ENCODE peak calls at places on chromosome 19, in eight cellular contexts. One of them, this sample, is unnamed.

GRCh38 chr19:5171711-5172110 is 168.9 kb downstream of the PTPRS start:
- DNase-seq in heart right ventricle: no peak
- DNase-seq in GM10248: no peak
- DNase-seq in astrocyte of the cerebellum: no peak
- DNase-seq in epithelial cell of esophagus: no peak
- DNase-seq in dorsolateral prefrontal cortex: no peak
- DNase-seq in body of pancreas: no peak
- DNase-seq in uterus: no peak
- DNase-seq in this sample: no peak

GRCh38 chr19:18399008-18399407 is 1.6 kb upstream of the LRRC25 start:
- DNase-seq in heart right ventricle: no peak
- DNase-seq in GM10248: no peak
- DNase-seq in astrocyte of the cerebellum: no peak
- DNase-seq in epithelial cell of esophagus: peak
- DNase-seq in dorsolateral prefrontal cortex: no peak
- DNase-seq in body of pancreas: peak
- DNase-seq in uterus: no peak
- DNase-seq in this sample: peak

GRCh38 chr19:50067575-50067974 is 41.8 kb downstream of the ZNF473 start:
- DNase-seq in heart right ventricle: no peak
- DNase-seq in GM10248: no peak
- DNase-seq in astrocyte of the cerebellum: no peak
- DNase-seq in epithelial cell of esophagus: no peak
- DNase-seq in dorsolateral prefrontal cortex: no peak
- DNase-seq in body of pancreas: no peak
- DNase-seq in uterus: no peak
- DNase-seq in this sample: no peak

GRCh38 chr19:11754663-11755062 is 12.1 kb upstream of the ZNF441 start:
- DNase-seq in heart right ventricle: no peak
- DNase-seq in GM10248: no peak
- DNase-seq in astrocyte of the cerebellum: no peak
- DNase-seq in epithelial cell of esophagus: peak
- DNase-seq in dorsolateral prefrontal cortex: no peak
- DNase-seq in body of pancreas: no peak
- DNase-seq in uterus: no peak
- DNase-seq in this sample: no peak

GRCh38 chr19:5955638-5955935 is 22.4 kb downstream of the RANBP3 start:
- DNase-seq in heart right ventricle: no peak
- DNase-seq in GM10248: no peak
- DNase-seq in astrocyte of the cerebellum: peak
- DNase-seq in epithelial cell of esophagus: no peak
- DNase-seq in dorsolateral prefrontal cortex: no peak
- DNase-seq in body of pancreas: no peak
- DNase-seq in uterus: no peak
- DNase-seq in this sample: peak

GRCh38 chr19:34314437-34315313 is 50.3 kb upstream of the GPI start:
- DNase-seq in heart right ventricle: no peak
- DNase-seq in GM10248: no peak
- DNase-seq in astrocyte of the cerebellum: no peak
- DNase-seq in epithelial cell of esophagus: no peak
- DNase-seq in dorsolateral prefrontal cortex: no peak
- DNase-seq in body of pancreas: no peak
- DNase-seq in uterus: no peak
- DNase-seq in this sample: no peak

GRCh38 chr19:55389386-55390317 is 3.9 kb downstream of the RPL28 start:
- DNase-seq in heart right ventricle: no peak
- DNase-seq in GM10248: no peak
- DNase-seq in astrocyte of the cerebellum: no peak
- DNase-seq in epithelial cell of esophagus: no peak
- DNase-seq in dorsolateral prefrontal cortex: no peak
- DNase-seq in body of pancreas: no peak
- DNase-seq in uterus: no peak
- DNase-seq in this sample: no peak

GRCh38 chr19:18401580-18402112 is 4.2 kb upstream of the LRRC25 start:
- DNase-seq in heart right ventricle: peak
- DNase-seq in GM10248: peak
- DNase-seq in astrocyte of the cerebellum: no peak
- DNase-seq in epithelial cell of esophagus: peak
- DNase-seq in dorsolateral prefrontal cortex: no peak
- DNase-seq in body of pancreas: peak
- DNase-seq in uterus: no peak
- DNase-seq in this sample: peak

GRCh38 chr19:9362905-9363304 is at the start of gene ZNF177:
- DNase-seq in heart right ventricle: no peak
- DNase-seq in GM10248: no peak
- DNase-seq in astrocyte of the cerebellum: no peak
- DNase-seq in epithelial cell of esophagus: no peak
- DNase-seq in dorsolateral prefrontal cortex: no peak
- DNase-seq in body of pancreas: no peak
- DNase-seq in uterus: no peak
- DNase-seq in this sample: peak

GRCh38 chr19:15252398-15253018 is 20.3 kb upstream of the EPHX3 start:
- DNase-seq in heart right ventricle: no peak
- DNase-seq in GM10248: no peak
- DNase-seq in astrocyte of the cerebellum: no peak
- DNase-seq in epithelial cell of esophagus: peak
- DNase-seq in dorsolateral prefrontal cortex: no peak
- DNase-seq in body of pancreas: no peak
- DNase-seq in uterus: peak
- DNase-seq in this sample: peak

GRCh38 chr19:10009269-10009665 is 1.0 kb downstream of the COL5A3 start:
- DNase-seq in heart right ventricle: peak
- DNase-seq in GM10248: peak
- DNase-seq in astrocyte of the cerebellum: no peak
- DNase-seq in epithelial cell of esophagus: no peak
- DNase-seq in dorsolateral prefrontal cortex: no peak
- DNase-seq in body of pancreas: peak
- DNase-seq in uterus: peak
- DNase-seq in this sample: peak

GRCh38 chr19:12052057-12052570 is 647 bp downstream of the ZNF878 start:
- DNase-seq in heart right ventricle: no peak
- DNase-seq in GM10248: no peak
- DNase-seq in astrocyte of the cerebellum: no peak
- DNase-seq in epithelial cell of esophagus: peak
- DNase-seq in dorsolateral prefrontal cortex: no peak
- DNase-seq in body of pancreas: peak
- DNase-seq in uterus: no peak
- DNase-seq in this sample: no peak

GRCh38 chr19:14670408-14670807 is 4.2 kb downstream of the ADGRE3 start:
- DNase-seq in heart right ventricle: no peak
- DNase-seq in GM10248: no peak
- DNase-seq in astrocyte of the cerebellum: no peak
- DNase-seq in epithelial cell of esophagus: no peak
- DNase-seq in dorsolateral prefrontal cortex: no peak
- DNase-seq in body of pancreas: no peak
- DNase-seq in uterus: no peak
- DNase-seq in this sample: no peak

GRCh38 chr19:11482384-11483050 is 1.7 kb upstream of the ELAVL3 start:
- DNase-seq in heart right ventricle: peak
- DNase-seq in GM10248: peak
- DNase-seq in astrocyte of the cerebellum: no peak
- DNase-seq in epithelial cell of esophagus: peak
- DNase-seq in dorsolateral prefrontal cortex: peak
- DNase-seq in body of pancreas: peak
- DNase-seq in uterus: peak
- DNase-seq in this sample: peak

GRCh38 chr19:11027381-11027780 is 61.9 kb upstream of the LDLR start:
- DNase-seq in heart right ventricle: no peak
- DNase-seq in GM10248: no peak
- DNase-seq in astrocyte of the cerebellum: no peak
- DNase-seq in epithelial cell of esophagus: no peak
- DNase-seq in dorsolateral prefrontal cortex: no peak
- DNase-seq in body of pancreas: no peak
- DNase-seq in uterus: no peak
- DNase-seq in this sample: no peak

DNA sequence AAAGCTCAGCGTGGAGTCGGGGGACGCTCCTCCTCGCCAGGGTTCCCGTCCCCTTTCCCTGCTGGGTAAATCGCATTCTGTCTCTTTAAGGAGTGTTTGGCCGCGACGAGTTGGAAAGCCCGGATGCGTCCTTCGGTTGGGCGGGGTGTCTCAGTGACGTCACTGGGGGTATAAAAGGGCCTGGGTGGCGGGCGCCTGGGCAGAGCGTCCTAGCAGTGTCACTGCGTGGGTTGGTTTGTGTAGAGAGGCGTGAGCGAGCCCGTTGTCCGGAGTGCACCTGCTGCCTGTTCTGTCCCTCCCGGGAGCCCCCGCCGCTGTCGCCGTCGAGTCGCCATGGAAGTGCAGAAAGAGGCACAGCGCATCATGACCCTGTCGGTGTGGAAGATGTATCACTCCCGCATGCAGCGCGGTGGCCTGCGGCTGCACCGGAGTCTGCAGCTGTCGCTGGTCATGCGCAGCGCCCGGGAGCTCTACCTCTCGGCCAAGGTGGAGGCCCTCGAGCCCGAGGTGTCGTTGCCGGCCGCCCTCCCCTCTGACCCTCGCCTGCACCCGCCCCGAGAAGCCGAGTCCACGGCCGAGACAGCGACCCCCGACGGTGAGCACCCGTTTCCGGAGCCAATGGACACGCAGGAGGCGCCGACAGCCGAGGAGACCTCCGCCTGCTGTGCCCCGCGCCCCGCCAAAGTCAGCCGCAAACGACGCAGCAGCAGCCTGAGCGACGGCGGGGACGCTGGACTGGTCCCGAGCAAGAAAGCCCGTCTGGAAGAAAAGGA is 2.8 kb downstream of the IER2 start:
- DNase-seq in heart right ventricle: peak
- DNase-seq in GM10248: peak
- DNase-seq in astrocyte of the cerebellum: peak
- DNase-seq in epithelial cell of esophagus: peak
- DNase-seq in dorsolateral prefrontal cortex: peak
- DNase-seq in body of pancreas: peak
- DNase-seq in uterus: peak
- DNase-seq in this sample: peak
- TF ChIP-seq CTCF in heart right ventricle: peak
- TF ChIP-seq CTCF in GM10248: peak
- TF ChIP-seq CTCF in astrocyte of the cerebellum: no peak
- TF ChIP-seq CTCF in epithelial cell of esophagus: no peak
- TF ChIP-seq CTCF in dorsolateral prefrontal cortex: peak
- TF ChIP-seq CTCF in body of pancreas: no peak
- TF ChIP-seq CTCF in uterus: peak
- TF ChIP-seq CTCF in this sample: peak

GRCh38 chr19:28862238-28862637 is 350.7 kb downstream of the UQCRFS1 start:
- DNase-seq in heart right ventricle: no peak
- DNase-seq in GM10248: no peak
- DNase-seq in astrocyte of the cerebellum: no peak
- DNase-seq in epithelial cell of esophagus: no peak
- DNase-seq in dorsolateral prefrontal cortex: no peak
- DNase-seq in body of pancreas: no peak
- DNase-seq in uterus: no peak
- DNase-seq in this sample: no peak
- TF ChIP-seq CTCF in heart right ventricle: no peak
- TF ChIP-seq CTCF in GM10248: no peak
- TF ChIP-seq CTCF in astrocyte of the cerebellum: no peak
- TF ChIP-seq CTCF in epithelial cell of esophagus: no peak
- TF ChIP-seq CTCF in dorsolateral prefrontal cortex: no peak
- TF ChIP-seq CTCF in body of pancreas: no peak
- TF ChIP-seq CTCF in uterus: no peak
- TF ChIP-seq CTCF in this sample: no peak

GRCh38 chr19:42295342-42295741 is 6.6 kb upstream of the PRR19 start:
- DNase-seq in heart right ventricle: no peak
- DNase-seq in GM10248: no peak
- DNase-seq in astrocyte of the cerebellum: no peak
- DNase-seq in epithelial cell of esophagus: no peak
- DNase-seq in dorsolateral prefrontal cortex: no peak
- DNase-seq in body of pancreas: no peak
- DNase-seq in uterus: no peak
- DNase-seq in this sample: no peak

GRCh38 chr19:42297034-42297433 is 4.9 kb upstream of the PRR19 start:
- DNase-seq in heart right ventricle: no peak
- DNase-seq in GM10248: no peak
- DNase-seq in astrocyte of the cerebellum: no peak
- DNase-seq in epithelial cell of esophagus: no peak
- DNase-seq in dorsolateral prefrontal cortex: no peak
- DNase-seq in body of pancreas: no peak
- DNase-seq in uterus: no peak
- DNase-seq in this sample: no peak

GRCh38 chr19:42294471-42295137 is 7.3 kb upstream of the PRR19 start:
- DNase-seq in heart right ventricle: no peak
- DNase-seq in GM10248: no peak
- DNase-seq in astrocyte of the cerebellum: no peak
- DNase-seq in epithelial cell of esophagus: no peak
- DNase-seq in dorsolateral prefrontal cortex: no peak
- DNase-seq in body of pancreas: no peak
- DNase-seq in uterus: no peak
- DNase-seq in this sample: no peak

GRCh38 chr19:42293966-42294365 is 8.0 kb upstream of the PRR19 start:
- DNase-seq in heart right ventricle: no peak
- DNase-seq in GM10248: no peak
- DNase-seq in astrocyte of the cerebellum: no peak
- DNase-seq in epithelial cell of esophagus: no peak
- DNase-seq in dorsolateral prefrontal cortex: no peak
- DNase-seq in body of pancreas: no peak
- DNase-seq in uterus: no peak
- DNase-seq in this sample: no peak

GRCh38 chr19:42295831-42296525 is 6.0 kb upstream of the PRR19 start:
- DNase-seq in heart right ventricle: peak
- DNase-seq in GM10248: peak
- DNase-seq in astrocyte of the cerebellum: no peak
- DNase-seq in epithelial cell of esophagus: peak
- DNase-seq in dorsolateral prefrontal cortex: peak
- DNase-seq in body of pancreas: peak
- DNase-seq in uterus: peak
- DNase-seq in this sample: peak
- TF ChIP-seq CTCF in heart right ventricle: peak
- TF ChIP-seq CTCF in GM10248: peak
- TF ChIP-seq CTCF in astrocyte of the cerebellum: peak
- TF ChIP-seq CTCF in epithelial cell of esophagus: peak
- TF ChIP-seq CTCF in dorsolateral prefrontal cortex: peak
- TF ChIP-seq CTCF in body of pancreas: peak
- TF ChIP-seq CTCF in uterus: peak
- TF ChIP-seq CTCF in this sample: peak

GRCh38 chr19:38898788-38899446 is 501 bp downstream of the SIRT2 start:
- DNase-seq in heart right ventricle: no peak
- DNase-seq in GM10248: no peak
- DNase-seq in astrocyte of the cerebellum: no peak
- DNase-seq in epithelial cell of esophagus: peak
- DNase-seq in dorsolateral prefrontal cortex: no peak
- DNase-seq in body of pancreas: no peak
- DNase-seq in uterus: no peak
- DNase-seq in this sample: peak

GRCh38 chr19:38901683-38902082 is 1.9 kb downstream of the NFKBIB start:
- DNase-seq in heart right ventricle: no peak
- DNase-seq in GM10248: no peak
- DNase-seq in astrocyte of the cerebellum: no peak
- DNase-seq in epithelial cell of esophagus: no peak
- DNase-seq in dorsolateral prefrontal cortex: no peak
- DNase-seq in body of pancreas: no peak
- DNase-seq in uterus: no peak
- DNase-seq in this sample: no peak

GRCh38 chr19:38900220-38900629 is 456 bp downstream of the NFKBIB start:
- DNase-seq in heart right ventricle: no peak
- DNase-seq in GM10248: no peak
- DNase-seq in astrocyte of the cerebellum: no peak
- DNase-seq in epithelial cell of esophagus: peak
- DNase-seq in dorsolateral prefrontal cortex: no peak
- DNase-seq in body of pancreas: no peak
- DNase-seq in uterus: no peak
- DNase-seq in this sample: no peak

GRCh38 chr19:38900816-38901215 is 1.0 kb downstream of the NFKBIB start:
- DNase-seq in heart right ventricle: no peak
- DNase-seq in GM10248: no peak
- DNase-seq in astrocyte of the cerebellum: no peak
- DNase-seq in epithelial cell of esophagus: no peak
- DNase-seq in dorsolateral prefrontal cortex: no peak
- DNase-seq in body of pancreas: no peak
- DNase-seq in uterus: no peak
- DNase-seq in this sample: peak

GRCh38 chr19:38899447-38900219 is at the start of the genes NFKBIB and SIRT2:
- DNase-seq in heart right ventricle: peak
- DNase-seq in GM10248: peak
- DNase-seq in astrocyte of the cerebellum: peak
- DNase-seq in epithelial cell of esophagus: peak
- DNase-seq in dorsolateral prefrontal cortex: peak
- DNase-seq in body of pancreas: peak
- DNase-seq in uterus: peak
- DNase-seq in this sample: peak
- TF ChIP-seq CTCF in heart right ventricle: no peak
- TF ChIP-seq CTCF in GM10248: no peak
- TF ChIP-seq CTCF in astrocyte of the cerebellum: no peak
- TF ChIP-seq CTCF in epithelial cell of esophagus: no peak
- TF ChIP-seq CTCF in dorsolateral prefrontal cortex: peak
- TF ChIP-seq CTCF in body of pancreas: no peak
- TF ChIP-seq CTCF in uterus: peak
- TF ChIP-seq CTCF in this sample: no peak